ENCODE peak calls at places on chromosomes 5 and 9, in four cellular contexts. X is tibial nerve, F is IMR-90, T is adipocyte. E is an unnamed sample.

GRCh38 chr9:105053209-105053652 is 125.3 kb upstream of the ABCA1 start:
- DNase-seq in X (peak), F (peak), T (peak), E (no peak)

GRCh38 chr5:143014017-143014651 is 244.0 kb downstream of the ARHGAP26 start:
- DNase-seq in X (no peak), F (no peak), T (no peak), E (peak)

GRCh38 chr5:111129938-111130337 is 37.8 kb downstream of the WDR36 start:
- DNase-seq in X (no peak), F (peak), T (peak), E (no peak)

GRCh38 chr5:36177715-36178556 is 26.0 kb downstream of the SKP2 start:
- DNase-seq in X (no peak), F (peak), T (peak), E (no peak)

GRCh38 chr5:111135946-111136345 is 43.8 kb downstream of the WDR36 start:
- DNase-seq in X (no peak), F (peak), T (peak), E (no peak)

GRCh38 chr5:92106808-92107207 is 723.7 kb upstream of the ARRDC3 start:
- DNase-seq in X (no peak), F (no peak), T (no peak), E (no peak)

GRCh38 chr5:54845567-54845941 is 139.8 kb downstream of the ESM1 start:
- DNase-seq in X (no peak), F (peak), T (no peak), E (no peak)

GRCh38 chr9:22682536-22683392 is 236.1 kb downstream of the DMRTA1 start:
- DNase-seq in X (no peak), F (peak), T (peak), E (no peak)

GRCh38 chr5:36279054-36279698 is 22.5 kb downstream of the RANBP3L start:
- DNase-seq in X (no peak), F (no peak), T (peak), E (no peak)

GRCh38 chr5:88732181-88732633 is 150.8 kb downstream of the MEF2C start:
- DNase-seq in X (peak), F (no peak), T (no peak), E (no peak)

GRCh38 chr5:114325552-114325951 is 36.3 kb upstream of the KCNN2 start:
- DNase-seq in X (no peak), F (peak), T (peak), E (no peak)

GRCh38 chr9:116589392-116590354 is 97.4 kb upstream of the TRIM32 start:
- DNase-seq in X (no peak), F (peak), T (no peak), E (no peak)

GRCh38 chr5:55600536-55601208 is 65.9 kb upstream of the PLPP1 start:
- DNase-seq in X (no peak), F (peak), T (peak), E (no peak)

GRCh38 chr9:94692601-94693000 is 33.9 kb upstream of the AOPEP start:
- DNase-seq in X (no peak), F (no peak), T (no peak), E (no peak)

GRCh38 chr5:170252109-170252508 is 19.3 kb downstream of the C5orf58 start:
- DNase-seq in X (no peak), F (no peak), T (no peak), E (no peak)

GRCh38 chr5:11681796-11682195 is 222.4 kb downstream of the CTNND2 start:
- DNase-seq in X (no peak), F (no peak), T (no peak), E (no peak)

GRCh38 chr9:36423196-36423595 is 23.1 kb upstream of the RNF38 start:
- DNase-seq in X (no peak), F (no peak), T (no peak), E (no peak)

GRCh38 chr5:154058055-154059038 is 19.6 kb downstream of the MFAP3 start:
- DNase-seq in X (no peak), F (peak), T (peak), E (no peak)

GRCh38 chr9:93666279-93666784 is 89.9 kb downstream of the PHF2 start:
- DNase-seq in X (no peak), F (no peak), T (no peak), E (peak)

GRCh38 chr5:97525780-97526179 is 342.7 kb upstream of the RIOK2 start:
- DNase-seq in X (no peak), F (no peak), T (no peak), E (no peak)

GRCh38 chr5:30539004-30539634 is 654.4 kb upstream of the CDH6 start:
- DNase-seq in X (no peak), F (peak), T (no peak), E (peak)

GRCh38 chr5:103808464-103809106 is 246.0 kb upstream of the NUDT12 start:
- DNase-seq in X (peak), F (peak), T (peak), E (no peak)

GRCh38 chr5:144467795-144468194 is 297.1 kb downstream of the KCTD16 start:
- DNase-seq in X (peak), F (peak), T (peak), E (no peak)

GRCh38 chr5:111223790-111224560 is at the start of gene CAMK4:
- DNase-seq in X (peak), F (peak), T (peak), E (peak)

GRCh38 chr5:43073597-43074546 is 33.8 kb upstream of the ANXA2R start:
- DNase-seq in X (peak), F (peak), T (peak), E (no peak)

GRCh38 chr5:73129143-73129542 is 8.8 kb downstream of the TMEM171 start:
- DNase-seq in X (no peak), F (no peak), T (no peak), E (no peak)

GRCh38 chr5:37424441-37424840 is 45.3 kb downstream of the WDR70 start:
- DNase-seq in X (no peak), F (no peak), T (no peak), E (no peak)

GRCh38 chr5:164934039-164934438 is 1428.6 kb downstream of the MAT2B start:
- DNase-seq in X (no peak), F (no peak), T (no peak), E (no peak)

GRCh38 chr5:145429170-145429569 is 406.0 kb downstream of the PRELID2 start:
- DNase-seq in X (no peak), F (no peak), T (no peak), E (no peak)

GRCh38 chr5:93716453-93716852 is 24.9 kb downstream of the POU5F2 start:
- DNase-seq in X (no peak), F (no peak), T (no peak), E (no peak)

GRCh38 chr5:115815693-115816225 is 700 bp downstream of the CDO1 start:
- DNase-seq in X (peak), F (no peak), T (peak), E (peak)

GRCh38 chr5:112986224-112986623 is 9.6 kb downstream of the DCP2 start:
- DNase-seq in X (no peak), F (no peak), T (no peak), E (no peak)

GRCh38 chr5:9197881-9198260 is 348.0 kb downstream of the SEMA5A start:
- DNase-seq in X (no peak), F (peak), T (peak), E (no peak)

GRCh38 chr5:76081811-76082783 is 1.1 kb upstream of the SV2C start:
- DNase-seq in X (no peak), F (no peak), T (no peak), E (peak)

GRCh38 chr5:94693043-94693822 is 74.8 kb downstream of the SLF1 start:
- DNase-seq in X (no peak), F (peak), T (peak), E (no peak)

DNA sequence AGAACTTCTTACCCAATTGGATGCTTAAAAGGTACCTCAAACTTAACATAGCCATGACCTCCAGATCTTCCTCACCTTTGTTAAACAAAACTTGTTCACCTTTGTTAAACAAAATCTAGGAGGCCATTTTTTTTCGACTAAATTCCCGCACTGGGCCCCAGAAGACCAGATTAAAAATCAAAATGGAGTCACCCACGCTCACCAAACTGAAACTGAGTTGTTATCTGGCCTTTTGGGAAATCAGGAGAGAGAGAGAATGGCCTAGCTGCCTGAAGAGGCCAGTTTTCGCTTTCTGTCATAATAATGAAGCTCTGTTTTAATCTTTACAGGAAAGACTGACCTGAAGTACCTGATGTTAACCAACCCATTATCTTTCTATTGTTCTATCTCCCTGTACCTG is 69.4 kb downstream of the FYB1 start:
- DNase-seq in X (no peak), F (no peak), T (no peak), E (no peak)
- H3K4me3 ChIP-seq in X (no peak), F (no peak), T (no peak), E (no peak)

GRCh38 chr9:129761901-129762359 is 9.1 kb upstream of the PTGES start:
- DNase-seq in X (no peak), F (peak), T (peak), E (no peak)

GRCh38 chr9:129759804-129760502 is 7.1 kb upstream of the PTGES start:
- DNase-seq in X (no peak), F (no peak), T (no peak), E (no peak)

GRCh38 chr9:129763235-129763917 is 10.5 kb upstream of the PTGES start:
- DNase-seq in X (peak), F (peak), T (peak), E (no peak)

GRCh38 chr9:129759329-129759728 is 6.5 kb upstream of the PTGES start:
- DNase-seq in X (no peak), F (no peak), T (no peak), E (no peak)

GRCh38 chr9:129761293-129761900 is 8.6 kb upstream of the PTGES start:
- DNase-seq in X (no peak), F (peak), T (peak), E (no peak)
- H3K4me3 ChIP-seq in X (no peak), F (no peak), T (peak), E (no peak)

GRCh38 chr9:131728961-131729360 is 10.9 kb downstream of the RAPGEF1 start:
- DNase-seq in X (no peak), F (no peak), T (no peak), E (no peak)

GRCh38 chr9:131727795-131728545 is 11.9 kb downstream of the RAPGEF1 start:
- DNase-seq in X (no peak), F (no peak), T (no peak), E (no peak)

GRCh38 chr9:131724678-131725077 is 15.2 kb downstream of the RAPGEF1 start:
- DNase-seq in X (no peak), F (no peak), T (no peak), E (no peak)

GRCh38 chr9:131728546-131728910 is 11.3 kb downstream of the RAPGEF1 start:
- DNase-seq in X (no peak), F (no peak), T (no peak), E (no peak)

GRCh38 chr9:131727184-131727785 is 12.6 kb downstream of the RAPGEF1 start:
- DNase-seq in X (no peak), F (peak), T (peak), E (no peak)
- H3K4me3 ChIP-seq in X (no peak), F (no peak), T (no peak), E (no peak)

GRCh38 chr9:131402738-131403492 is 9.0 kb downstream of the PRRC2B start:
- DNase-seq in X (peak), F (peak), T (peak), E (peak)
- H3K4me3 ChIP-seq in X (no peak), F (no peak), T (peak), E (no peak)

DNA sequence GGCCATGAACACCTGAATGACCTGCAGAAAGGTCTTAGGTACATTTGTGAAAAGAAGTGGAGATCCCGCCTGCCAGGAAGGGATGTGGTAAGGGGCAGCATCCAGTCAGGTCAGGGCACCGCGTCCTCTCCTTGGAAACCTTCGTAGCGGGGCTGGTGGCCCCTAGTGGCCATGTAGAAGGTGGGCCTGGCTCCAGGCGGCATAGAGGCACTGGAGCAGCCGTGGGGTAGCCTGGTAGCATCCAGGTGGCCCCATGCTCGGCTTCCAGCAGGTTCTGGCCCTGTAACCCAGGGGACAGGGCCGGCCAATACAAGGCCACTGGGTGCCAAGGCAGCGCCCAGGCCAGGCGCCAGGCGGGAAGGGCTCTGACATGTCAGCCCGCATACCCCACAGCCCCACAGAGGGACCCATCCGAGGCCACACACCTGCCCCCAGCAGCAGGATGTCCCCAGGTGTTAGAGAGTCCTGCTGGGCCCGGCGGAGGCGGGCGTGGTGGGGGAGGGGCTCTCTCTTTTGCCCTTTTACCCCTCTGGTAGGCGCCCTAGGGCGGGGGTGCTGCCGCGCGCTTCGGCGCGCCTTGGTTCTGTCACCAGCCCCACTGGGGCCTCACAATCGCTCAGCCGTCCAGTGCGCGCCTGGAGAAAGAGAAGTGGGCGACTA is 58.3 kb upstream of the SPATA31E1 start:
- DNase-seq in X (no peak), F (no peak), T (no peak), E (no peak)
- H3K4me3 ChIP-seq in X (no peak), F (no peak), T (no peak), E (no peak)

GRCh38 chr9:5452286-5452609 is 1.9 kb downstream of the CD274 start:
- DNase-seq in X (no peak), F (no peak), T (no peak), E (no peak)
- H3K4me3 ChIP-seq in X (no peak), F (peak), T (no peak), E (peak)

DNA sequence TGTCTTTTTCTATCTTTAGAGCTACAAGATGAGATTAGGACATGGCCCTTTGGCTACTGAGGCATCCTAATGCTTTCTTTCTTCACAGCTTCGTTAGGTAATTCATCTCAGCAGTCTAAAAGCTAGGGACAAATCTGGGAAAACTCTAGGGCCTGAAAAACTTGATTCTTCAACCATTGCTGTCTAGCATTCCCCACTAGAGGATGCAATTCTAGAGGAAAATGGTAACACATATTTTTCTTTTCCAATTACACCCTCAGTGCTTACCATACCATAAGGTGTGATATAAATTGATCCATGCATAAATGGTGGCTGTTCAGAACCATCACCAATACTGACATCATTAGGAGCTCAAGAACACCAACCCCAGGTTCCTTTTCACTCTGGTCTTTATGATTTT is 525.8 kb upstream of the TRPC7 start:
- DNase-seq in X (no peak), F (no peak), T (no peak), E (no peak)
- H3K4me3 ChIP-seq in X (no peak), F (no peak), T (no peak), E (no peak)

DNA sequence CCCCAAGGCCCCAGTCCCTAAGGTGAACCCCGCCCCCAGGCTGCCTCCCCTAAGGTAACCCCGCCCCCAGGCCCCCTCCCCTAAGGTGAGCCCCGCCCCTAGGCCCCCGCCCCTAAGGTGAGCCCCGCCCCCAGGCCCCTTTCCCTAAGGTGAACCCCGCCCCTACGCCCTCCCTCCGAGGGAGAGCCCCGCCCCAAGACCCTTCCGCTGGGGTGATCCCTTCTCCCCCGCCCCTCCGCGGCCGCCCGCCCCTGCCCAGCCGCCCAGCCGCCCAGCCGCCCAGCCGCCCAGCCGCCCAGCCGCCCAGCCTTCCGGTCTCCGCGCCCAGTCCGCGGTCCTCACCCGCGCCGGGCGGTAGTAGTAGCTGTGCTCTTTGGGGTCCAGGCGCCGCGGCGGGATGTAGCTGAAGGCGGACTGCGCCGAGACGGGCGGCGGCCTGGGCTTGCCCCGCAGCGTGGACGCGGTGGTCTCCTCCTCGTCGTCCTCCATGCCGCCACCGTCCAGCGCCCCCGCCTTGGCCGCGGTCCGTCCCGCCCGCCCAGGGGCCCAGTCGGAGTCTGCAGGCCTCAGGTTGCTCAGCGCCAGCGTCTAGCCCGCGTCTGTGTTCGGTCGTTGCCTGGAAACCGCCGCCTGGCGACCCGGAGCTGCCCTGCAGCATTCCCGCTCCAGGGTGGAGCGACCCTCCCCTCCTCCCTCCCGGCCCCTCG is at the start of gene CFAP90:
- DNase-seq in X (no peak), F (peak), T (peak), E (peak)
- H3K4me3 ChIP-seq in X (peak), F (peak), T (peak), E (peak)

GRCh38 chr9:109779711-109780452 is at the start of gene PALM2AKAP2:
- DNase-seq in X (no peak), F (peak), T (peak), E (peak)

GRCh38 chr9:109771796-109772525 is 8.0 kb upstream of the PALM2AKAP2 start:
- DNase-seq in X (no peak), F (peak), T (peak), E (no peak)

GRCh38 chr9:109776391-109776790 is 3.6 kb upstream of the PALM2AKAP2 start:
- DNase-seq in X (no peak), F (no peak), T (no peak), E (no peak)

GRCh38 chr9:109771084-109771483 is 8.9 kb upstream of the PALM2AKAP2 start:
- DNase-seq in X (no peak), F (peak), T (peak), E (no peak)

GRCh38 chr9:109775516-109775915 is 4.5 kb upstream of the PALM2AKAP2 start:
- DNase-seq in X (no peak), F (peak), T (peak), E (no peak)
- H3K4me3 ChIP-seq in X (no peak), F (no peak), T (peak), E (no peak)

E was measured in upper lobe of right lung.